ENCODE peak calls at places on chromosomes 4 and X, in eight cellular contexts. One of them, this sample, is unnamed.

GRCh38 chr4:40283968-40284367 is 51.2 kb upstream of the CHRNA9 start:
- DNase-seq in A549: peak
- DNase-seq in H9: no peak
- DNase-seq in H4: peak
- DNase-seq in transverse colon: no peak
- DNase-seq in head of caudate nucleus: no peak
- DNase-seq in RWPE1: peak
- DNase-seq in Calu3: no peak
- DNase-seq in this sample: peak

GRCh38 chr4:59689149-59689548 is 1511.0 kb upstream of the ADGRL3 start:
- DNase-seq in A549: no peak
- DNase-seq in H9: no peak
- DNase-seq in H4: no peak
- DNase-seq in transverse colon: no peak
- DNase-seq in head of caudate nucleus: no peak
- DNase-seq in RWPE1: no peak
- DNase-seq in Calu3: no peak
- DNase-seq in this sample: no peak

GRCh38 chr4:122827899-122828601 is 1.4 kb downstream of the FGF2 start:
- DNase-seq in A549: peak
- DNase-seq in H9: peak
- DNase-seq in H4: peak
- DNase-seq in transverse colon: peak
- DNase-seq in head of caudate nucleus: no peak
- DNase-seq in RWPE1: peak
- DNase-seq in Calu3: peak
- DNase-seq in this sample: peak

GRCh38 chr4:2416564-2417195 is 1.8 kb downstream of the ZFYVE28 start:
- DNase-seq in A549: no peak
- DNase-seq in H9: peak
- DNase-seq in H4: no peak
- DNase-seq in transverse colon: peak
- DNase-seq in head of caudate nucleus: no peak
- DNase-seq in RWPE1: no peak
- DNase-seq in Calu3: no peak
- DNase-seq in this sample: no peak

GRCh38 chrX:130577431-130577830 is 175.6 kb downstream of the RBMX2 start:
- DNase-seq in A549: no peak
- DNase-seq in H9: no peak
- DNase-seq in H4: no peak
- DNase-seq in transverse colon: no peak
- DNase-seq in head of caudate nucleus: no peak
- DNase-seq in RWPE1: no peak
- DNase-seq in Calu3: no peak
- DNase-seq in this sample: no peak

GRCh38 chrX:71067079-71067478 is 1.1 kb downstream of the SNX12 start:
- DNase-seq in A549: no peak
- DNase-seq in H9: no peak
- DNase-seq in H4: no peak
- DNase-seq in transverse colon: no peak
- DNase-seq in head of caudate nucleus: no peak
- DNase-seq in RWPE1: no peak
- DNase-seq in Calu3: no peak
- DNase-seq in this sample: no peak

GRCh38 chrX:49838374-49838773 is 9.3 kb downstream of the PAGE4 start:
- DNase-seq in A549: peak
- DNase-seq in H9: peak
- DNase-seq in H4: peak
- DNase-seq in transverse colon: peak
- DNase-seq in head of caudate nucleus: no peak
- DNase-seq in RWPE1: peak
- DNase-seq in Calu3: peak
- DNase-seq in this sample: no peak

GRCh38 chrX:96685205-96686099 is 810 bp downstream of the DIAPH2 start:
- DNase-seq in A549: no peak
- DNase-seq in H9: peak
- DNase-seq in H4: peak
- DNase-seq in transverse colon: peak
- DNase-seq in head of caudate nucleus: peak
- DNase-seq in RWPE1: peak
- DNase-seq in Calu3: peak
- DNase-seq in this sample: peak

GRCh38 chrX:39309721-39310152 is 508.5 kb downstream of the MID1IP1 start:
- DNase-seq in A549: no peak
- DNase-seq in H9: no peak
- DNase-seq in H4: peak
- DNase-seq in transverse colon: no peak
- DNase-seq in head of caudate nucleus: no peak
- DNase-seq in RWPE1: no peak
- DNase-seq in Calu3: no peak
- DNase-seq in this sample: peak

GRCh38 chr4:7769308-7769841 is 170.3 kb downstream of the AFAP1 start:
- DNase-seq in A549: no peak
- DNase-seq in H9: no peak
- DNase-seq in H4: no peak
- DNase-seq in transverse colon: no peak
- DNase-seq in head of caudate nucleus: no peak
- DNase-seq in RWPE1: no peak
- DNase-seq in Calu3: no peak
- DNase-seq in this sample: no peak

GRCh38 chr4:92111493-92111892 is 192.3 kb upstream of the GRID2 start:
- DNase-seq in A549: no peak
- DNase-seq in H9: no peak
- DNase-seq in H4: no peak
- DNase-seq in transverse colon: no peak
- DNase-seq in head of caudate nucleus: no peak
- DNase-seq in RWPE1: no peak
- DNase-seq in Calu3: no peak
- DNase-seq in this sample: no peak

GRCh38 chr4:77994194-77994721 is 62.9 kb upstream of the FRAS1 start:
- DNase-seq in A549: peak
- DNase-seq in H9: peak
- DNase-seq in H4: peak
- DNase-seq in transverse colon: no peak
- DNase-seq in head of caudate nucleus: no peak
- DNase-seq in RWPE1: peak
- DNase-seq in Calu3: peak
- DNase-seq in this sample: no peak

GRCh38 chrX:36640232-36640631 is 367.9 kb upstream of the FAM47C start:
- DNase-seq in A549: no peak
- DNase-seq in H9: no peak
- DNase-seq in H4: no peak
- DNase-seq in transverse colon: no peak
- DNase-seq in head of caudate nucleus: no peak
- DNase-seq in RWPE1: no peak
- DNase-seq in Calu3: no peak
- DNase-seq in this sample: no peak

GRCh38 chr4:142550955-142551354 is 295.1 kb downstream of the INPP4B start:
- DNase-seq in A549: no peak
- DNase-seq in H9: no peak
- DNase-seq in H4: peak
- DNase-seq in transverse colon: peak
- DNase-seq in head of caudate nucleus: no peak
- DNase-seq in RWPE1: no peak
- DNase-seq in Calu3: no peak
- DNase-seq in this sample: no peak

GRCh38 chr4:20194079-20195013 is 57.4 kb upstream of the SLIT2 start:
- DNase-seq in A549: no peak
- DNase-seq in H9: no peak
- DNase-seq in H4: peak
- DNase-seq in transverse colon: no peak
- DNase-seq in head of caudate nucleus: no peak
- DNase-seq in RWPE1: peak
- DNase-seq in Calu3: no peak
- DNase-seq in this sample: no peak

GRCh38 chr4:73741140-73741749 is 876 bp downstream of the CXCL8 start:
- DNase-seq in A549: no peak
- DNase-seq in H9: no peak
- DNase-seq in H4: no peak
- DNase-seq in transverse colon: no peak
- DNase-seq in head of caudate nucleus: no peak
- DNase-seq in RWPE1: no peak
- DNase-seq in Calu3: no peak
- DNase-seq in this sample: no peak

GRCh38 chrX:44060221-44060620 is 87.0 kb upstream of the NDP start:
- DNase-seq in A549: no peak
- DNase-seq in H9: no peak
- DNase-seq in H4: no peak
- DNase-seq in transverse colon: no peak
- DNase-seq in head of caudate nucleus: no peak
- DNase-seq in RWPE1: no peak
- DNase-seq in Calu3: no peak
- DNase-seq in this sample: no peak

GRCh38 chr4:108173599-108174057 is 4.9 kb upstream of the LEF1 start:
- DNase-seq in A549: no peak
- DNase-seq in H9: no peak
- DNase-seq in H4: no peak
- DNase-seq in transverse colon: no peak
- DNase-seq in head of caudate nucleus: no peak
- DNase-seq in RWPE1: no peak
- DNase-seq in Calu3: no peak
- DNase-seq in this sample: no peak

GRCh38 chr4:12965334-12965733 is 518.8 kb downstream of the RAB28 start:
- DNase-seq in A549: no peak
- DNase-seq in H9: no peak
- DNase-seq in H4: no peak
- DNase-seq in transverse colon: no peak
- DNase-seq in head of caudate nucleus: no peak
- DNase-seq in RWPE1: no peak
- DNase-seq in Calu3: no peak
- DNase-seq in this sample: no peak

GRCh38 chr4:76589872-76590846 is 155.1 kb downstream of the SHROOM3 start:
- DNase-seq in A549: peak
- DNase-seq in H9: peak
- DNase-seq in H4: peak
- DNase-seq in transverse colon: peak
- DNase-seq in head of caudate nucleus: no peak
- DNase-seq in RWPE1: peak
- DNase-seq in Calu3: peak
- DNase-seq in this sample: peak

GRCh38 chrX:115030635-115031034 is 13.2 kb upstream of the IL13RA2 start:
- DNase-seq in A549: no peak
- DNase-seq in H9: no peak
- DNase-seq in H4: no peak
- DNase-seq in transverse colon: peak
- DNase-seq in head of caudate nucleus: no peak
- DNase-seq in RWPE1: peak
- DNase-seq in Calu3: peak
- DNase-seq in this sample: no peak

GRCh38 chrX:71998836-71999509 is 88.3 kb downstream of the NHSL2 start:
- DNase-seq in A549: peak
- DNase-seq in H9: peak
- DNase-seq in H4: no peak
- DNase-seq in transverse colon: no peak
- DNase-seq in head of caudate nucleus: no peak
- DNase-seq in RWPE1: peak
- DNase-seq in Calu3: peak
- DNase-seq in this sample: peak

GRCh38 chr4:41362647-41363383 is 106.1 kb downstream of the UCHL1 start:
- DNase-seq in A549: no peak
- DNase-seq in H9: peak
- DNase-seq in H4: no peak
- DNase-seq in transverse colon: no peak
- DNase-seq in head of caudate nucleus: no peak
- DNase-seq in RWPE1: no peak
- DNase-seq in Calu3: no peak
- DNase-seq in this sample: no peak

GRCh38 chrX:49627030-49627777 is 28.4 kb downstream of the GAGE1 start:
- DNase-seq in A549: peak
- DNase-seq in H9: peak
- DNase-seq in H4: peak
- DNase-seq in transverse colon: no peak
- DNase-seq in head of caudate nucleus: no peak
- DNase-seq in RWPE1: peak
- DNase-seq in Calu3: no peak
- DNase-seq in this sample: no peak

This sample was measured in Peyer's patch.